ENCODE peak calls at places on chromosomes 2 and 18, in six cellular contexts. X is B cell, K is foreskin fibroblast, W is WERI-Rb-1, C is nephron progenitor cell, P is PC-3. U is an unnamed sample.

GRCh38 chr18:35736696-35737095 is 155.2 kb downstream of the GALNT1 start:
- DNase-seq in P (no peak), X (no peak), W (no peak), C (no peak), K (no peak), U (no peak)

GRCh38 chr2:30266051-30266621 is 34.8 kb downstream of the LBH start:
- DNase-seq in C (no peak), W (no peak), P (no peak), K (no peak), X (peak), U (no peak)

GRCh38 chr2:157877761-157878400 is 1.8 kb upstream of the ACVR1 start:
- DNase-seq in X (no peak), C (no peak), W (no peak), P (no peak), K (no peak), U (no peak)

GRCh38 chr2:101578671-101579070 is 103.8 kb upstream of the RFX8 start:
- DNase-seq in W (no peak), P (no peak), X (no peak), K (no peak), C (no peak), U (no peak)

GRCh38 chr18:13661051-13661778 is 65.1 kb downstream of the FAM210A start:
- DNase-seq in X (no peak), C (no peak), K (no peak), W (no peak), P (no peak), U (no peak)

GRCh38 chr18:35949903-35950627 is 22.4 kb upstream of the RMP24 start:
- DNase-seq in X (peak), P (peak), W (peak), C (peak), K (peak), U (peak)

GRCh38 chr2:68052717-68053422 is 9.9 kb downstream of the C1D start:
- DNase-seq in W (no peak), P (no peak), X (no peak), K (no peak), C (no peak), U (no peak)

GRCh38 chr2:219441451-219442205 is 7.0 kb downstream of the SPEG start:
- DNase-seq in X (peak), W (peak), C (peak), P (peak), K (peak), U (no peak)

GRCh38 chr2:45396671-45397070 is 214.4 kb downstream of the SRBD1 start:
- DNase-seq in X (no peak), W (no peak), P (no peak), K (no peak), C (no peak), U (no peak)

GRCh38 chr2:158232476-158232875 is 130.8 kb downstream of the UPP2 start:
- DNase-seq in K (no peak), X (no peak), W (no peak), C (no peak), P (peak), U (no peak)

GRCh38 chr2:219269362-219270054 is 9.7 kb upstream of the DNAJB2 start:
- DNase-seq in K (no peak), P (no peak), W (no peak), X (no peak), C (no peak), U (no peak)

GRCh38 chr18:54716586-54716985 is 111.7 kb upstream of the RAB27B start:
- DNase-seq in C (no peak), W (no peak), P (no peak), X (no peak), K (no peak), U (no peak)

GRCh38 chr2:182666674-182667320 is 49.3 kb upstream of the DNAJC10 start:
- DNase-seq in K (no peak), C (no peak), P (peak), X (peak), W (no peak), U (no peak)
- TF ChIP-seq CTCF in K (peak), C (peak), P (peak), X (peak), W (peak), U (peak)

GRCh38 chr18:76188097-76188496 is 306.9 kb downstream of the ZNF516 start:
- DNase-seq in K (no peak), C (no peak), P (no peak), W (no peak), X (no peak), U (no peak)
- TF ChIP-seq CTCF in K (no peak), C (no peak), P (no peak), W (no peak), X (no peak), U (no peak)

GRCh38 chr2:215442392-215442787 is 6.5 kb upstream of the FN1 start:
- DNase-seq in C (no peak), X (no peak), P (no peak), K (no peak), W (no peak), U (no peak)
- TF ChIP-seq CTCF in C (no peak), X (no peak), P (no peak), K (no peak), W (no peak), U (no peak)

GRCh38 chr2:106108351-106108750 is 85.8 kb downstream of the UXS1 start:
- DNase-seq in C (no peak), X (no peak), K (peak), W (no peak), P (peak), U (no peak)
- TF ChIP-seq CTCF in C (no peak), X (no peak), K (peak), W (peak), P (peak), U (peak)

GRCh38 chr18:50610349-50610748 is 50.5 kb downstream of the MAPK4 start:
- DNase-seq in X (no peak), K (no peak), P (no peak), W (no peak), C (no peak), U (no peak)
- TF ChIP-seq CTCF in X (no peak), K (no peak), P (peak), W (peak), C (no peak), U (no peak)

DNA sequence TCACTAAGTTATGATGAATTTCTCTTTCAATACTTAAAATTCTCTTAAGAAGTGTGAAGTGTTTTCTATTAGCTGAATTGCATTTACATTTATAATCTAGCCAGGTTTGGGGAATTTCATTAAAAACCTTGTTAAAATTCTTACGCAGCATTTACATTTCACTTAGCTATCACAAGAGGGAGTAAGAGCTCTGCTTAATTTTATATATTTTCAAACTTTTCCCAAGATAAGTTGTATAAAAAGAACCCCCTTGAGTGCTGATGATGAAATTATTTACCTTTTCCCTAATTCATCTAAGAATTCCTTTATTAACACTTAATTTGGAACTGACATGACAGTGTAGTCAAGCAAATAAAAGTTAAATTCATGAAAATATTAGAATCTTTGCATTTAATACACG is 54.2 kb upstream of the ZSWIM2 start:
- DNase-seq in K (no peak), X (no peak), P (peak), W (no peak), C (no peak), U (no peak)
- TF ChIP-seq CTCF in K (peak), X (no peak), P (peak), W (no peak), C (peak), U (peak)

GRCh38 chr2:50223643-50224042 is 808.3 kb downstream of the NRXN1 start:
- DNase-seq in K (no peak), P (no peak), W (no peak), X (no peak), C (no peak), U (no peak)
- TF ChIP-seq CTCF in K (no peak), P (no peak), W (no peak), X (no peak), C (no peak), U (no peak)

DNA sequence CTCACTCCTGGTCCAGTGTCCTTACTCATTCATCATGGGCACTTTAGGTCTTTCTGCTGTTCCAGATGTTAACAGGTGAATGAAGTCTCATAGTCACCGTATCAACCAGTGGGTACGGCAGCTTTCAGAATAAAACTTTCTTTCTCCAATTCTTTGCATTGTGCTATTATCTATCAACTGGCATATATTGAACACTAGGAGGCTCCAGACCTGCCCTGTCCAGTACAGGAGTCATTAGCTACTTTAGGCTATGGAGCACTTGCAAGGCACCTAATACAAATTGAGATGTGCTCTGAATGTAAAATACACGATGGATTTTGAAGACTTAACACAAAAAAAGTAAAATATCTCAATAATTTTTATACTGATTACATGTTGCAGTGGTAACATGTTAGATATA is 43.2 kb upstream of the NEB start:
- DNase-seq in W (no peak), X (no peak), P (no peak), K (no peak), C (no peak), U (no peak)
- TF ChIP-seq CTCF in W (peak), X (no peak), P (peak), K (no peak), C (no peak), U (no peak)

DNA sequence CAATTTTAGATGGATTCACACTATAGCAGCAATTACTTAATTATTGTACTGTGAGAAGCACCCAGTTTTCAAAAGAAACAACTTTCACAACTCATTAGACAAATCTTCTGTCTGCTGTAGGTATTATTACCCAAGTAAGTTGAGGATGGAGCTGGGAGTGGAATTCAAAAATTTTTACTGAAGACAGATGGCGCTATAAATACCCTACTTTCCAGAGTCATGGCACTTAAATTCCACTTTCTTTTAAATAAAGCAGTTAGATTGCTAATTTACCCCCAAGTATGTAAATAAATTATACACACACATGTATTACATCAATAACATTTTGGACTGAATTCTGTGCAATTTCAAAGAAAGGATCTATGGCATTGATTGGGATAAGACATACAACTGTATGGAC is 166.8 kb downstream of the FTCDNL1 start:
- DNase-seq in X (no peak), K (no peak), P (no peak), C (no peak), W (no peak), U (no peak)
- TF ChIP-seq CTCF in X (no peak), K (no peak), P (peak), C (no peak), W (no peak), U (no peak)

GRCh38 chr18:8450898-8451665 is 158.2 kb upstream of the RAB12 start:
- DNase-seq in K (no peak), P (no peak), C (no peak), W (no peak), X (no peak), U (no peak)

GRCh38 chr18:8454136-8454535 is 155.1 kb upstream of the RAB12 start:
- DNase-seq in K (no peak), X (no peak), C (no peak), W (no peak), P (no peak), U (no peak)

GRCh38 chr18:8453528-8453927 is 155.7 kb upstream of the RAB12 start:
- DNase-seq in W (no peak), K (no peak), C (no peak), P (no peak), X (no peak), U (no peak)

GRCh38 chr18:8448091-8448490 is 161.1 kb upstream of the RAB12 start:
- DNase-seq in W (no peak), X (no peak), C (no peak), K (no peak), P (peak), U (no peak)

GRCh38 chr18:8450013-8450412 is 159.2 kb upstream of the RAB12 start:
- DNase-seq in W (peak), K (no peak), P (peak), C (no peak), X (no peak), U (no peak)
- TF ChIP-seq CTCF in W (peak), K (peak), P (peak), C (peak), X (peak), U (peak)